ENCODE peak calls at places on chromosome 12, in five cellular contexts. A, Q, L, S and E are unnamed samples.

GRCh38 chr12:84134797-84135366 is 777.7 kb downstream of the SLC6A15 start:
- DNase-seq in A (no peak), Q (no peak), L (no peak), S (no peak), E (no peak)

GRCh38 chr12:20601668-20602280 is 93.4 kb upstream of the SLCO1C1 start:
- DNase-seq in A (peak; percentile 75), Q (no peak), L (peak; percentile 85), S (no peak), E (peak; percentile 30)

GRCh38 chr12:32739279-32739678 is 16.4 kb downstream of the YARS2 start:
- DNase-seq in A (no peak), Q (no peak), L (no peak), S (no peak), E (no peak)

GRCh38 chr12:123931686-123932321 is 40.8 kb downstream of the CCDC92 start:
- DNase-seq in A (no peak), Q (no peak), L (no peak), S (no peak), E (no peak)

GRCh38 chr12:30015661-30016060 is 231.9 kb upstream of the TMTC1 start:
- DNase-seq in A (peak; percentile 17), Q (no peak), L (no peak), S (no peak), E (no peak)

GRCh38 chr12:21552983-21553673 is 27.0 kb downstream of the SPX start:
- DNase-seq in A (no peak), Q (no peak), L (no peak), S (no peak), E (no peak)

GRCh38 chr12:76976777-76977465 is 88.4 kb downstream of the E2F7 start:
- DNase-seq in A (peak; percentile 1), Q (no peak), L (peak; percentile 11), S (no peak), E (peak; percentile 38)

GRCh38 chr12:109735051-109735521 is 21.5 kb downstream of the FAM222A start:
- DNase-seq in A (no peak), Q (peak; percentile 26), L (no peak), S (no peak), E (no peak)

GRCh38 chr12:89840162-89840922 is 131.7 kb upstream of the ATP2B1 start:
- DNase-seq in A (no peak), Q (no peak), L (peak; percentile 16), S (peak; percentile 23), E (no peak)

GRCh38 chr12:123271182-123271491 is 519 bp downstream of the CDK2AP1 start:
- DNase-seq in A (no peak), Q (peak; percentile 74), L (peak; percentile 52), S (no peak), E (peak; percentile 64)

GRCh38 chr12:32457251-32458025 is 58.1 kb downstream of the FGD4 start:
- DNase-seq in A (peak; percentile 71), Q (no peak), L (peak; percentile 69), S (no peak), E (no peak)

GRCh38 chr12:115423546-115423987 is 739.6 kb upstream of the TBX3 start:
- DNase-seq in A (no peak), Q (no peak), L (no peak), S (no peak), E (no peak)

GRCh38 chr12:4910502-4911315 is 1.0 kb downstream of the KCNA1 start:
- DNase-seq in A (no peak), Q (no peak), L (no peak), S (no peak), E (no peak)

GRCh38 chr12:63918788-63919300 is 74.3 kb downstream of the SRGAP1 start:
- DNase-seq in A (peak; percentile 81), Q (no peak), L (peak; percentile 97), S (peak; percentile 60), E (peak; percentile 87)

GRCh38 chr12:50419112-50419909 is 18.6 kb downstream of the LARP4 start:
- DNase-seq in A (no peak), Q (no peak), L (no peak), S (no peak), E (peak; percentile 16)

GRCh38 chr12:5439333-5439732 is 7.4 kb downstream of the NTF3 start:
- DNase-seq in A (no peak), Q (no peak), L (no peak), S (no peak), E (no peak)

GRCh38 chr12:89863968-89864367 is 155.3 kb upstream of the ATP2B1 start:
- DNase-seq in A (peak; percentile 59), Q (no peak), L (peak; percentile 28), S (no peak), E (no peak)

GRCh38 chr12:53049582-53050318 is at the start of gene TNS2:
- DNase-seq in A (peak; percentile 81), Q (peak; percentile 93), L (peak; percentile 67), S (no peak), E (peak; percentile 81)

GRCh38 chr12:121522962-121523361 is 57.9 kb downstream of the KDM2B start:
- DNase-seq in A (no peak), Q (peak; percentile 58), L (peak; percentile 25), S (no peak), E (no peak)

GRCh38 chr12:119425623-119426022 is 91.1 kb downstream of the CCDC60 start:
- DNase-seq in A (no peak), Q (no peak), L (no peak), S (no peak), E (no peak)

DNA sequence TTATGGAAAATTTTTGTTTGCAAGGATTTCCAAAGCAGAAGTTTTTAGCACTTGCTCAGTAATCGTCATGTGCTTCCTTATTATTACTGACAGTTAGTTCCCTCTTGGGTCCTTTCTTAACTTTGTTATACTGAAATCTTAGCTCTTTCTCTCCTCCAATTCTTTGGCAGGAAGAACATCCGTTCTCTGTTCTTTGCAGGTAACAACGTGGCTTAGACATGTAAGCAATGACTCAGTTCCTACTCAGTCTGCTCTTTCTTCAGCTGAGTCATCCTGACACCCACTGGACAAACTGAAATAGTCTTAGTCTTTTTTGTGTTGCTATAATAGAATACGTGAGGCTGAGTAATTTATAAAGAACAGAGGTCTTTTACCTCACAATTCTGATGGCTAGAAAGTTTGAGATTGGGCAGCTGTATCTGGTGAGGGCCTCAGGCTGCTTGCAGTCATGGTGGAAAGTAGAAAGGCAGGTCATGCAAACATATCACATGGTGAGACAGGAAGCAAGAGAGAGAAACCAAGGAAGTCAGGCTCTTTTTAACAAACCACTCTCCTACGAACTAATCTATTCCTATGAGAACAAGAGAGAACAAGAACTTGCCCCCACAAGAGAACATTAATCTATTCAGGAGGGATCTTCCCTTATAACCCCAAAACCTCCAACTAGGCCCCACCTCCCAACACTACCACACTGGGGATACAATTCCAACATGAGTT is 49.2 kb downstream of the TESPA1 start:
- DNase-seq in A (peak; percentile 67), Q (no peak), L (peak; percentile 97), S (peak; percentile 74), E (peak; percentile 93)
- TF ChIP-seq CTCF in A (no peak), Q (no peak), L (no peak), S (peak; percentile 12), E (peak; percentile 12)

GRCh38 chr12:31325524-31325875 is 450 bp downstream of the SINHCAF start:
- DNase-seq in A (no peak), Q (no peak), L (peak; percentile 11), S (no peak), E (no peak)

GRCh38 chr12:31322651-31323248 is 3.2 kb downstream of the SINHCAF start:
- DNase-seq in A (peak; percentile 52), Q (no peak), L (peak; percentile 62), S (no peak), E (peak; percentile 56)

GRCh38 chr12:31323466-31324115 is 2.4 kb downstream of the SINHCAF start:
- DNase-seq in A (peak; percentile 36), Q (no peak), L (peak; percentile 12), S (no peak), E (no peak)

GRCh38 chr12:31324845-31325523 is 966 bp downstream of the SINHCAF start:
- DNase-seq in A (peak; percentile 76), Q (peak; percentile 55), L (peak; percentile 70), S (no peak), E (peak; percentile 63)

GRCh38 chr12:31324116-31324844 is 1.7 kb downstream of the SINHCAF start:
- DNase-seq in A (peak; percentile 83), Q (peak; percentile 67), L (peak; percentile 77), S (peak; percentile 10), E (peak; percentile 81)
- TF ChIP-seq CTCF in A (peak; percentile 25), Q (no peak), L (no peak), S (no peak), E (no peak)

DNA sequence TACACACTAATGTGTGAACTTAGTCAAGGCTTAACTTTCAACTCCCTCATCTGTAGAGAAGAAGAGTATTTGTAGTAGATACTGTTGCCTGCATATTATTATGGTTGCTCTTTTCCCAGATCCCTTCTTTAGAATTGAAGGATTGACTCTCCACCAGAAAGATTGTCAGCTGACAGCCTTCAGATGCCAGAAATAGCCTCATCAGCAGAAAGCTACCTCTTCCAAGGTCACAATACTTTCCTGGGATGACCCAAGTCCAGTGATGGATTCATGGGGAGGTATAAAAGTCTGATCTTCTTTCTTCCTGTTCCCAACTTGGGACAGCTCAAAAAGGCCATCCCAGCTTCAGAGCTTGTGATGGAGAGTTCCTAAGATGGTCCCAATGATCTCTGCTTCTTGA is 78.2 kb downstream of the TBX5 start:
- DNase-seq in A (no peak), Q (no peak), L (no peak), S (no peak), E (no peak)
- TF ChIP-seq CTCF in A (no peak), Q (no peak), L (no peak), S (no peak), E (no peak)

GRCh38 chr12:54526800-54527630 is 22.4 kb upstream of the PDE1B start:
- DNase-seq in A (peak; percentile 40), Q (peak; percentile 41), L (peak; percentile 55), S (no peak), E (peak; percentile 58)
- TF ChIP-seq CTCF in A (peak; percentile 69), Q (peak; percentile 59), L (peak; percentile 70), S (peak; percentile 54), E (peak; percentile 58)

GRCh38 chr12:108127654-108128053 is 1.4 kb upstream of the WSCD2 start:
- DNase-seq in A (no peak), Q (no peak), L (no peak), S (no peak), E (no peak)

GRCh38 chr12:108131035-108131434 is 1.9 kb downstream of the WSCD2 start:
- DNase-seq in A (no peak), Q (no peak), L (no peak), S (no peak), E (no peak)

GRCh38 chr12:108128221-108129016 is 669 bp upstream of the WSCD2 start:
- DNase-seq in A (no peak), Q (no peak), L (no peak), S (no peak), E (no peak)

GRCh38 chr12:108126990-108127468 is 2.1 kb upstream of the WSCD2 start:
- DNase-seq in A (no peak), Q (no peak), L (no peak), S (no peak), E (no peak)

DNA sequence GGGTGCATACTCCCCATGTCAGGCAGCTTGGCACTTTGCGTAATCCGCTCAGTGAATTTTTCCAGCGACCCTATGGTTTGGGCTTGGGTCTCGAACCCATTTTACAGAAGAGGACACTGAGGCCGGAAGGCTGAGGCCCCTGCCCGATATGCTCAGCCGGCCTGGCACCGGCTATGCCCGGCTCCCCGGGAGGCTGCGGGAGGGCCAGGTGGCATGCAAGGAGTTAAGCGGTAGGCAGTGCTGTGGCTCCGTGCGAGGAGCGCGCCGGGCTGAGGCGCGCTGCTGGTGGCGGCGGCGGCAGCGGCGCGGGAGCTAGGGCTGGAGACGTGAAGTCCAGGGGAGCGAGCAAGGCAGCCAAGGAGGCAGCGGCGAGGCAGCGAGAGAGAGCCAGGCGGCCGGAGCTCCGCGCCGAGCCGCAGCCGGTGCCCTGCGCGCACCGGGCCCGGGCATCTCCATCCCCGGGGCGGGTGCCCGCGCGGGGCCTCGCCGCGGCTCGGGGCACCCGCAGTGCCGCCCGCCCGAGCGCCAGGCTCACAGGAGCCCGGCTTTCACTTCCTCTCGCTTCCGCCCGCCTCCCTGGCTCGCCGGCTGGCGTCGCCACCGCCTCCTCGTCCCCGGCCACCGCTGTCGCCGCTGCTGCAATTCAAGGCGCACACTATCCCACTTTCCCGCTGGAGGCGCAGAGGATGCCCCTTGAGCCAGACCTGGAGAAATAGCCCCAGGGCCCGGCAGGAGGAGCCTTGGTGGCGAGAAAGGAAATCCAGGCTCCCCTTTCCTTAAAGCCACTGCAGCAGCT is at the start of gene WSCD2:
- DNase-seq in A (no peak), Q (peak; percentile 48), L (peak; percentile 6), S (no peak), E (no peak)
- TF ChIP-seq CTCF in A (no peak), Q (no peak), L (no peak), S (no peak), E (no peak)